ENCODE peak calls at places on chromosomes 7 and 10, in four cellular contexts. D is HEK293T, B is GM12878, S is K562. M is an unnamed sample.

GRCh38 chr10:124022066-124022465 is 71.3 kb downstream of the CHST15 start:
- DNase-seq in D (no peak), B (no peak), S (no peak), M (no peak)

GRCh38 chr7:100952641-100953040 is 3.3 kb downstream of the MUC3A start:
- DNase-seq in D (no peak), B (no peak), S (no peak), M (no peak)

GRCh38 chr7:80199072-80199471 is 64.4 kb downstream of the GNAI1 start:
- DNase-seq in D (no peak), B (no peak), S (no peak), M (no peak)

GRCh38 chr10:90745565-90745964 is 112.3 kb downstream of the HTR7 start:
- DNase-seq in D (no peak), B (no peak), S (no peak), M (no peak)

GRCh38 chr10:27526242-27526641 is 22.1 kb downstream of the RAB18 start:
- DNase-seq in D (no peak), B (no peak), S (no peak), M (no peak)

GRCh38 chr7:12623885-12624498 is 53.5 kb downstream of the SCIN start:
- DNase-seq in D (peak; percentile 22), B (no peak), S (peak; percentile 19), M (no peak)

GRCh38 chr10:133391249-133391635 is 2.7 kb upstream of the MTG1 start:
- DNase-seq in D (no peak), B (no peak), S (no peak), M (no peak)

GRCh38 chr10:28242560-28243204 is 60.2 kb downstream of the MPP7 start:
- DNase-seq in D (no peak), B (no peak), S (no peak), M (peak; percentile 16)

DNA sequence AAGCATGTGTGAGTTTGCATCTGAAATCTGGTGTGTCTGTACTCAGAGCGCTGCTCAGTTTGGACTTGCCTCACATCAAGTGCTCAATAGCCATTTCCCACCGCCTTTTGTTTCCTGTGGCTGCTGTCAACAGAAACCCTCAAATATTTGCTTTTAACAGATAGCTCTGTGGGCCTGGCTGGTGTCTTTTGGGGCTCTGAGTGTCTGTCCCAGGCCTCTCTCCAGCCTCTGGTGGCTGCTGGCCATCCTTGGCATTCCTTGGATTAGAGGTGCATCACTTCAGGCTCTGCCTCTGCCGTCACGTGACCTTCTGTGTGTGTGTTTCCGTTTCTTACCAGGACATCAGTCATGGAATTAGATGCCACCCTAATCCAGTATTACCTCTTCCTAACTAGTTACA is 9.3 kb downstream of the YKT6 start:
- DNase-seq in D (no peak), B (no peak), S (no peak), M (no peak)
- TF ChIP-seq TARDBP in D (no peak), B (no peak), S (no peak), M (no peak)

DNA sequence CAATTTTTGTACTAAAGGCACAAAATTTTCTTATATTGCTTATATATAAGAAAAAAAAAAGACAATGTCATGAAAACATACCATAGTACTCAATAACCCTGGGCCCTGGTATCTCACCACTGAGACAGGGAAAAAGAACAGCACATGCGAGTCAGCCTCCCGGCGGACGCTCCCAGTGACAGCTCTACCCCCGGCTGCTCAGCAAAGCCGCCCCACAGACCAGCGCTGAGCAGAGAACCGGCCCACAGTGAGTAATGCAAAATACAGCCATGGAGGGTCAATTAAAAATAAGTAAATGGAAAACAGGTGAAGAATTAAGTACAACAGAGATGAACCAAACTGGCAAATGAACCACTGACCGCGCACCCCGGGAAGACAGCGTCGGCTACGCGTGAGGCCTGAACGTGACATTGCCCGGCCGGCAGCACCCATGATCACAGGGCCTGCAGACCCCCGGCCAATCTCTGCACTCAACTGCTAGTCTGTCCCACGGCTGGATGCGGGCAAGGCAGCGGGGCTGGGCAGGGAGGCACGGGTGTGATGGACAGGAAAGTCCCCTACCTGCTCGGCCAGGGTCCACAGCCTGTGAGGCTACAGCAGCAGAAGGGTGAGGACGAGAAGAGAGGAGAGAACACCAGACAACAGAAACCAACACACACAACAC is 175.9 kb downstream of the ZMYND11 start:
- DNase-seq in D (no peak), B (no peak), S (no peak), M (no peak)
- TF ChIP-seq TARDBP in D (no peak), B (no peak), S (no peak), M (no peak)

GRCh38 chr7:3922175-3922635 is 621.2 kb downstream of the SDK1 start:
- DNase-seq in D (peak; percentile 60), B (no peak), S (peak; percentile 27), M (peak; percentile 57)
- TF ChIP-seq TARDBP in D (no peak), B (no peak), S (no peak), M (no peak)

GRCh38 chr10:84530724-84531325 is 202.4 kb downstream of the CCSER2 start:
- DNase-seq in D (no peak), B (no peak), S (no peak), M (no peak)
- TF ChIP-seq TARDBP in D (no peak), B (no peak), S (no peak), M (no peak)

M was measured in HepG2.